ENCODE peak calls at places on chromosomes 1 and 21, in nine cellular contexts. One of them, this sample, is unnamed.

GRCh38 chr1:231160851-231161710 is 777 bp upstream of the TRIM67 start:
- DNase-seq in Caki2: no peak
- DNase-seq in activated T-cell treated with anti-CD3 and anti-CD28 coated beads for 1 hour: no peak
- DNase-seq in spleen: no peak
- DNase-seq in heart left ventricle: peak
- DNase-seq in cardiac muscle cell: peak
- DNase-seq in C1 segment of cervical spinal cord: no peak
- DNase-seq in NCI-H226: no peak
- DNase-seq in stimulated activated CD4-positive, alpha-beta T cell treated with anti-CD3 and anti-CD28 coated beads, Interleukin-12 subunit alpha, Interleukin-12 subunit beta, amount 100 ng/mL, for 4 hours: no peak
- DNase-seq in this sample: no peak

GRCh38 chr1:176029609-176030008 is 177.5 kb downstream of the COP1 start:
- DNase-seq in Caki2: no peak
- DNase-seq in activated T-cell treated with anti-CD3 and anti-CD28 coated beads for 1 hour: no peak
- DNase-seq in spleen: no peak
- DNase-seq in heart left ventricle: no peak
- DNase-seq in cardiac muscle cell: no peak
- DNase-seq in C1 segment of cervical spinal cord: no peak
- DNase-seq in NCI-H226: no peak
- DNase-seq in stimulated activated CD4-positive, alpha-beta T cell treated with anti-CD3 and anti-CD28 coated beads, Interleukin-12 subunit alpha, Interleukin-12 subunit beta, amount 100 ng/mL, for 4 hours: no peak
- DNase-seq in this sample: no peak

GRCh38 chr1:82778612-82779011 is 977.9 kb downstream of the ADGRL2 start:
- DNase-seq in Caki2: no peak
- DNase-seq in activated T-cell treated with anti-CD3 and anti-CD28 coated beads for 1 hour: no peak
- DNase-seq in spleen: no peak
- DNase-seq in heart left ventricle: no peak
- DNase-seq in cardiac muscle cell: peak
- DNase-seq in C1 segment of cervical spinal cord: no peak
- DNase-seq in NCI-H226: peak
- DNase-seq in stimulated activated CD4-positive, alpha-beta T cell treated with anti-CD3 and anti-CD28 coated beads, Interleukin-12 subunit alpha, Interleukin-12 subunit beta, amount 100 ng/mL, for 4 hours: no peak
- DNase-seq in this sample: no peak

GRCh38 chr1:46466477-46467182 is 23.0 kb upstream of the DMBX1 start:
- DNase-seq in Caki2: no peak
- DNase-seq in activated T-cell treated with anti-CD3 and anti-CD28 coated beads for 1 hour: no peak
- DNase-seq in spleen: no peak
- DNase-seq in heart left ventricle: peak
- DNase-seq in cardiac muscle cell: peak
- DNase-seq in C1 segment of cervical spinal cord: no peak
- DNase-seq in NCI-H226: no peak
- DNase-seq in stimulated activated CD4-positive, alpha-beta T cell treated with anti-CD3 and anti-CD28 coated beads, Interleukin-12 subunit alpha, Interleukin-12 subunit beta, amount 100 ng/mL, for 4 hours: peak
- DNase-seq in this sample: peak

GRCh38 chr1:10938741-10939417 is 73.6 kb upstream of the TARDBP start:
- DNase-seq in Caki2: no peak
- DNase-seq in activated T-cell treated with anti-CD3 and anti-CD28 coated beads for 1 hour: no peak
- DNase-seq in spleen: no peak
- DNase-seq in heart left ventricle: peak
- DNase-seq in cardiac muscle cell: no peak
- DNase-seq in C1 segment of cervical spinal cord: no peak
- DNase-seq in NCI-H226: no peak
- DNase-seq in stimulated activated CD4-positive, alpha-beta T cell treated with anti-CD3 and anti-CD28 coated beads, Interleukin-12 subunit alpha, Interleukin-12 subunit beta, amount 100 ng/mL, for 4 hours: no peak
- DNase-seq in this sample: no peak

GRCh38 chr1:179023946-179024345 is 1.7 kb upstream of the FAM20B start:
- DNase-seq in Caki2: no peak
- DNase-seq in activated T-cell treated with anti-CD3 and anti-CD28 coated beads for 1 hour: no peak
- DNase-seq in spleen: no peak
- DNase-seq in heart left ventricle: no peak
- DNase-seq in cardiac muscle cell: no peak
- DNase-seq in C1 segment of cervical spinal cord: no peak
- DNase-seq in NCI-H226: no peak
- DNase-seq in stimulated activated CD4-positive, alpha-beta T cell treated with anti-CD3 and anti-CD28 coated beads, Interleukin-12 subunit alpha, Interleukin-12 subunit beta, amount 100 ng/mL, for 4 hours: no peak
- DNase-seq in this sample: no peak

GRCh38 chr1:159056069-159056698 is 20.4 kb downstream of the AIM2 start:
- DNase-seq in Caki2: no peak
- DNase-seq in activated T-cell treated with anti-CD3 and anti-CD28 coated beads for 1 hour: no peak
- DNase-seq in spleen: no peak
- DNase-seq in heart left ventricle: no peak
- DNase-seq in cardiac muscle cell: no peak
- DNase-seq in C1 segment of cervical spinal cord: no peak
- DNase-seq in NCI-H226: no peak
- DNase-seq in stimulated activated CD4-positive, alpha-beta T cell treated with anti-CD3 and anti-CD28 coated beads, Interleukin-12 subunit alpha, Interleukin-12 subunit beta, amount 100 ng/mL, for 4 hours: no peak
- DNase-seq in this sample: no peak

GRCh38 chr1:78543941-78544630 is 53.3 kb downstream of the PTGFR start:
- DNase-seq in Caki2: no peak
- DNase-seq in activated T-cell treated with anti-CD3 and anti-CD28 coated beads for 1 hour: no peak
- DNase-seq in spleen: no peak
- DNase-seq in heart left ventricle: no peak
- DNase-seq in cardiac muscle cell: no peak
- DNase-seq in C1 segment of cervical spinal cord: no peak
- DNase-seq in NCI-H226: no peak
- DNase-seq in stimulated activated CD4-positive, alpha-beta T cell treated with anti-CD3 and anti-CD28 coated beads, Interleukin-12 subunit alpha, Interleukin-12 subunit beta, amount 100 ng/mL, for 4 hours: no peak
- DNase-seq in this sample: no peak

GRCh38 chr1:228172591-228173527 is 7.3 kb downstream of the IBA57 start:
- DNase-seq in Caki2: no peak
- DNase-seq in activated T-cell treated with anti-CD3 and anti-CD28 coated beads for 1 hour: no peak
- DNase-seq in spleen: peak
- DNase-seq in heart left ventricle: peak
- DNase-seq in cardiac muscle cell: no peak
- DNase-seq in C1 segment of cervical spinal cord: no peak
- DNase-seq in NCI-H226: no peak
- DNase-seq in stimulated activated CD4-positive, alpha-beta T cell treated with anti-CD3 and anti-CD28 coated beads, Interleukin-12 subunit alpha, Interleukin-12 subunit beta, amount 100 ng/mL, for 4 hours: no peak
- DNase-seq in this sample: no peak

GRCh38 chr1:241387216-241387615 is 30.2 kb upstream of the RGS7 start:
- DNase-seq in Caki2: no peak
- DNase-seq in activated T-cell treated with anti-CD3 and anti-CD28 coated beads for 1 hour: no peak
- DNase-seq in spleen: no peak
- DNase-seq in heart left ventricle: no peak
- DNase-seq in cardiac muscle cell: no peak
- DNase-seq in C1 segment of cervical spinal cord: no peak
- DNase-seq in NCI-H226: no peak
- DNase-seq in stimulated activated CD4-positive, alpha-beta T cell treated with anti-CD3 and anti-CD28 coated beads, Interleukin-12 subunit alpha, Interleukin-12 subunit beta, amount 100 ng/mL, for 4 hours: no peak
- DNase-seq in this sample: no peak

GRCh38 chr1:3651939-3652537 is at the start of gene TP73:
- DNase-seq in Caki2: peak
- DNase-seq in activated T-cell treated with anti-CD3 and anti-CD28 coated beads for 1 hour: no peak
- DNase-seq in spleen: peak
- DNase-seq in heart left ventricle: no peak
- DNase-seq in cardiac muscle cell: no peak
- DNase-seq in C1 segment of cervical spinal cord: no peak
- DNase-seq in NCI-H226: no peak
- DNase-seq in stimulated activated CD4-positive, alpha-beta T cell treated with anti-CD3 and anti-CD28 coated beads, Interleukin-12 subunit alpha, Interleukin-12 subunit beta, amount 100 ng/mL, for 4 hours: no peak
- DNase-seq in this sample: no peak

GRCh38 chr1:159826436-159827101 is at the start of gene SLAMF8:
- DNase-seq in Caki2: no peak
- DNase-seq in activated T-cell treated with anti-CD3 and anti-CD28 coated beads for 1 hour: peak
- DNase-seq in spleen: peak
- DNase-seq in heart left ventricle: no peak
- DNase-seq in cardiac muscle cell: no peak
- DNase-seq in C1 segment of cervical spinal cord: no peak
- DNase-seq in NCI-H226: no peak
- DNase-seq in stimulated activated CD4-positive, alpha-beta T cell treated with anti-CD3 and anti-CD28 coated beads, Interleukin-12 subunit alpha, Interleukin-12 subunit beta, amount 100 ng/mL, for 4 hours: peak
- DNase-seq in this sample: peak

GRCh38 chr21:44925027-44925755 is 4.5 kb upstream of the ITGB2 start:
- DNase-seq in Caki2: peak
- DNase-seq in activated T-cell treated with anti-CD3 and anti-CD28 coated beads for 1 hour: no peak
- DNase-seq in spleen: peak
- DNase-seq in heart left ventricle: no peak
- DNase-seq in cardiac muscle cell: no peak
- DNase-seq in C1 segment of cervical spinal cord: no peak
- DNase-seq in NCI-H226: peak
- DNase-seq in stimulated activated CD4-positive, alpha-beta T cell treated with anti-CD3 and anti-CD28 coated beads, Interleukin-12 subunit alpha, Interleukin-12 subunit beta, amount 100 ng/mL, for 4 hours: no peak
- DNase-seq in this sample: no peak

GRCh38 chr1:182217071-182217470 is 155.6 kb upstream of the ZNF648 start:
- DNase-seq in Caki2: no peak
- DNase-seq in activated T-cell treated with anti-CD3 and anti-CD28 coated beads for 1 hour: no peak
- DNase-seq in spleen: no peak
- DNase-seq in heart left ventricle: no peak
- DNase-seq in cardiac muscle cell: no peak
- DNase-seq in C1 segment of cervical spinal cord: no peak
- DNase-seq in NCI-H226: no peak
- DNase-seq in stimulated activated CD4-positive, alpha-beta T cell treated with anti-CD3 and anti-CD28 coated beads, Interleukin-12 subunit alpha, Interleukin-12 subunit beta, amount 100 ng/mL, for 4 hours: no peak
- DNase-seq in this sample: no peak

GRCh38 chr1:1826356-1827088 is 48.3 kb upstream of the NADK start:
- DNase-seq in Caki2: peak
- DNase-seq in activated T-cell treated with anti-CD3 and anti-CD28 coated beads for 1 hour: no peak
- DNase-seq in spleen: peak
- DNase-seq in heart left ventricle: no peak
- DNase-seq in cardiac muscle cell: no peak
- DNase-seq in C1 segment of cervical spinal cord: no peak
- DNase-seq in NCI-H226: no peak
- DNase-seq in stimulated activated CD4-positive, alpha-beta T cell treated with anti-CD3 and anti-CD28 coated beads, Interleukin-12 subunit alpha, Interleukin-12 subunit beta, amount 100 ng/mL, for 4 hours: no peak
- DNase-seq in this sample: no peak

GRCh38 chr1:43587594-43587993 is 56.9 kb downstream of the PTPRF start:
- DNase-seq in Caki2: no peak
- DNase-seq in activated T-cell treated with anti-CD3 and anti-CD28 coated beads for 1 hour: no peak
- DNase-seq in spleen: no peak
- DNase-seq in heart left ventricle: no peak
- DNase-seq in cardiac muscle cell: no peak
- DNase-seq in C1 segment of cervical spinal cord: no peak
- DNase-seq in NCI-H226: peak
- DNase-seq in stimulated activated CD4-positive, alpha-beta T cell treated with anti-CD3 and anti-CD28 coated beads, Interleukin-12 subunit alpha, Interleukin-12 subunit beta, amount 100 ng/mL, for 4 hours: no peak
- DNase-seq in this sample: no peak

GRCh38 chr1:65395887-65396612 is 24.4 kb upstream of the LEPR start:
- DNase-seq in Caki2: peak
- DNase-seq in activated T-cell treated with anti-CD3 and anti-CD28 coated beads for 1 hour: no peak
- DNase-seq in spleen: no peak
- DNase-seq in heart left ventricle: no peak
- DNase-seq in cardiac muscle cell: no peak
- DNase-seq in C1 segment of cervical spinal cord: no peak
- DNase-seq in NCI-H226: peak
- DNase-seq in stimulated activated CD4-positive, alpha-beta T cell treated with anti-CD3 and anti-CD28 coated beads, Interleukin-12 subunit alpha, Interleukin-12 subunit beta, amount 100 ng/mL, for 4 hours: no peak
- DNase-seq in this sample: no peak

GRCh38 chr1:70458120-70458519 is 47.1 kb downstream of the CTH start:
- DNase-seq in Caki2: no peak
- DNase-seq in activated T-cell treated with anti-CD3 and anti-CD28 coated beads for 1 hour: no peak
- DNase-seq in spleen: no peak
- DNase-seq in heart left ventricle: no peak
- DNase-seq in cardiac muscle cell: no peak
- DNase-seq in C1 segment of cervical spinal cord: no peak
- DNase-seq in NCI-H226: no peak
- DNase-seq in stimulated activated CD4-positive, alpha-beta T cell treated with anti-CD3 and anti-CD28 coated beads, Interleukin-12 subunit alpha, Interleukin-12 subunit beta, amount 100 ng/mL, for 4 hours: no peak
- DNase-seq in this sample: no peak

GRCh38 chr1:22750671-22751016 is 40.0 kb downstream of the EPHB2 start:
- DNase-seq in Caki2: no peak
- DNase-seq in activated T-cell treated with anti-CD3 and anti-CD28 coated beads for 1 hour: no peak
- DNase-seq in spleen: no peak
- DNase-seq in heart left ventricle: no peak
- DNase-seq in cardiac muscle cell: peak
- DNase-seq in C1 segment of cervical spinal cord: no peak
- DNase-seq in NCI-H226: peak
- DNase-seq in stimulated activated CD4-positive, alpha-beta T cell treated with anti-CD3 and anti-CD28 coated beads, Interleukin-12 subunit alpha, Interleukin-12 subunit beta, amount 100 ng/mL, for 4 hours: no peak
- DNase-seq in this sample: no peak

GRCh38 chr1:89736937-89737733 is 83.7 kb upstream of the LRRC8D start:
- DNase-seq in Caki2: no peak
- DNase-seq in activated T-cell treated with anti-CD3 and anti-CD28 coated beads for 1 hour: no peak
- DNase-seq in spleen: no peak
- DNase-seq in heart left ventricle: no peak
- DNase-seq in cardiac muscle cell: peak
- DNase-seq in C1 segment of cervical spinal cord: no peak
- DNase-seq in NCI-H226: no peak
- DNase-seq in stimulated activated CD4-positive, alpha-beta T cell treated with anti-CD3 and anti-CD28 coated beads, Interleukin-12 subunit alpha, Interleukin-12 subunit beta, amount 100 ng/mL, for 4 hours: no peak
- DNase-seq in this sample: no peak

GRCh38 chr1:10186453-10187319 is 23.7 kb upstream of the KIF1B start:
- DNase-seq in Caki2: no peak
- DNase-seq in activated T-cell treated with anti-CD3 and anti-CD28 coated beads for 1 hour: no peak
- DNase-seq in spleen: no peak
- DNase-seq in heart left ventricle: no peak
- DNase-seq in cardiac muscle cell: no peak
- DNase-seq in C1 segment of cervical spinal cord: no peak
- DNase-seq in NCI-H226: no peak
- DNase-seq in stimulated activated CD4-positive, alpha-beta T cell treated with anti-CD3 and anti-CD28 coated beads, Interleukin-12 subunit alpha, Interleukin-12 subunit beta, amount 100 ng/mL, for 4 hours: no peak
- DNase-seq in this sample: peak

GRCh38 chr1:33147275-33147996 is 34.4 kb downstream of the TRIM62 start:
- DNase-seq in Caki2: no peak
- DNase-seq in activated T-cell treated with anti-CD3 and anti-CD28 coated beads for 1 hour: no peak
- DNase-seq in spleen: no peak
- DNase-seq in heart left ventricle: no peak
- DNase-seq in cardiac muscle cell: no peak
- DNase-seq in C1 segment of cervical spinal cord: no peak
- DNase-seq in NCI-H226: no peak
- DNase-seq in stimulated activated CD4-positive, alpha-beta T cell treated with anti-CD3 and anti-CD28 coated beads, Interleukin-12 subunit alpha, Interleukin-12 subunit beta, amount 100 ng/mL, for 4 hours: no peak
- DNase-seq in this sample: no peak

GRCh38 chr1:200922406-200922805 is 27.7 kb downstream of the INAVA start:
- DNase-seq in Caki2: no peak
- DNase-seq in activated T-cell treated with anti-CD3 and anti-CD28 coated beads for 1 hour: no peak
- DNase-seq in spleen: peak
- DNase-seq in heart left ventricle: no peak
- DNase-seq in cardiac muscle cell: no peak
- DNase-seq in C1 segment of cervical spinal cord: no peak
- DNase-seq in NCI-H226: no peak
- DNase-seq in stimulated activated CD4-positive, alpha-beta T cell treated with anti-CD3 and anti-CD28 coated beads, Interleukin-12 subunit alpha, Interleukin-12 subunit beta, amount 100 ng/mL, for 4 hours: no peak
- DNase-seq in this sample: no peak

GRCh38 chr1:238123201-238123600 is 232.5 kb upstream of the ZP4 start:
- DNase-seq in Caki2: no peak
- DNase-seq in activated T-cell treated with anti-CD3 and anti-CD28 coated beads for 1 hour: no peak
- DNase-seq in spleen: no peak
- DNase-seq in heart left ventricle: no peak
- DNase-seq in cardiac muscle cell: no peak
- DNase-seq in C1 segment of cervical spinal cord: no peak
- DNase-seq in NCI-H226: no peak
- DNase-seq in stimulated activated CD4-positive, alpha-beta T cell treated with anti-CD3 and anti-CD28 coated beads, Interleukin-12 subunit alpha, Interleukin-12 subunit beta, amount 100 ng/mL, for 4 hours: no peak
- DNase-seq in this sample: no peak

GRCh38 chr1:100896481-100896982 is 642 bp downstream of the SLC30A7 start:
- DNase-seq in Caki2: peak
- DNase-seq in activated T-cell treated with anti-CD3 and anti-CD28 coated beads for 1 hour: peak
- DNase-seq in spleen: no peak
- DNase-seq in heart left ventricle: no peak
- DNase-seq in cardiac muscle cell: peak
- DNase-seq in C1 segment of cervical spinal cord: no peak
- DNase-seq in NCI-H226: peak
- DNase-seq in stimulated activated CD4-positive, alpha-beta T cell treated with anti-CD3 and anti-CD28 coated beads, Interleukin-12 subunit alpha, Interleukin-12 subunit beta, amount 100 ng/mL, for 4 hours: peak
- DNase-seq in this sample: peak

GRCh38 chr1:28518745-28519341 is 13.0 kb downstream of the RCC1 start:
- DNase-seq in Caki2: peak
- DNase-seq in activated T-cell treated with anti-CD3 and anti-CD28 coated beads for 1 hour: no peak
- DNase-seq in spleen: no peak
- DNase-seq in heart left ventricle: no peak
- DNase-seq in cardiac muscle cell: no peak
- DNase-seq in C1 segment of cervical spinal cord: no peak
- DNase-seq in NCI-H226: no peak
- DNase-seq in stimulated activated CD4-positive, alpha-beta T cell treated with anti-CD3 and anti-CD28 coated beads, Interleukin-12 subunit alpha, Interleukin-12 subunit beta, amount 100 ng/mL, for 4 hours: peak
- DNase-seq in this sample: peak

GRCh38 chr1:22826630-22827580 is 116.3 kb downstream of the EPHB2 start:
- DNase-seq in Caki2: no peak
- DNase-seq in activated T-cell treated with anti-CD3 and anti-CD28 coated beads for 1 hour: no peak
- DNase-seq in spleen: peak
- DNase-seq in heart left ventricle: peak
- DNase-seq in cardiac muscle cell: peak
- DNase-seq in C1 segment of cervical spinal cord: no peak
- DNase-seq in NCI-H226: no peak
- DNase-seq in stimulated activated CD4-positive, alpha-beta T cell treated with anti-CD3 and anti-CD28 coated beads, Interleukin-12 subunit alpha, Interleukin-12 subunit beta, amount 100 ng/mL, for 4 hours: no peak
- DNase-seq in this sample: no peak

GRCh38 chr1:29851666-29852065 is 615.3 kb downstream of the PTPRU start:
- DNase-seq in Caki2: peak
- DNase-seq in activated T-cell treated with anti-CD3 and anti-CD28 coated beads for 1 hour: no peak
- DNase-seq in spleen: no peak
- DNase-seq in heart left ventricle: no peak
- DNase-seq in cardiac muscle cell: no peak
- DNase-seq in C1 segment of cervical spinal cord: no peak
- DNase-seq in NCI-H226: no peak
- DNase-seq in stimulated activated CD4-positive, alpha-beta T cell treated with anti-CD3 and anti-CD28 coated beads, Interleukin-12 subunit alpha, Interleukin-12 subunit beta, amount 100 ng/mL, for 4 hours: no peak
- DNase-seq in this sample: no peak

GRCh38 chr1:203324103-203325003 is 19.0 kb downstream of the BTG2 start:
- DNase-seq in Caki2: no peak
- DNase-seq in activated T-cell treated with anti-CD3 and anti-CD28 coated beads for 1 hour: no peak
- DNase-seq in spleen: peak
- DNase-seq in heart left ventricle: no peak
- DNase-seq in cardiac muscle cell: no peak
- DNase-seq in C1 segment of cervical spinal cord: no peak
- DNase-seq in NCI-H226: no peak
- DNase-seq in stimulated activated CD4-positive, alpha-beta T cell treated with anti-CD3 and anti-CD28 coated beads, Interleukin-12 subunit alpha, Interleukin-12 subunit beta, amount 100 ng/mL, for 4 hours: no peak
- DNase-seq in this sample: no peak

GRCh38 chr1:26029864-26030481 is 8.4 kb downstream of the EXTL1 start:
- DNase-seq in Caki2: no peak
- DNase-seq in activated T-cell treated with anti-CD3 and anti-CD28 coated beads for 1 hour: no peak
- DNase-seq in spleen: no peak
- DNase-seq in heart left ventricle: no peak
- DNase-seq in cardiac muscle cell: no peak
- DNase-seq in C1 segment of cervical spinal cord: no peak
- DNase-seq in NCI-H226: no peak
- DNase-seq in stimulated activated CD4-positive, alpha-beta T cell treated with anti-CD3 and anti-CD28 coated beads, Interleukin-12 subunit alpha, Interleukin-12 subunit beta, amount 100 ng/mL, for 4 hours: no peak
- DNase-seq in this sample: no peak

GRCh38 chr1:55741516-55741915 is 526.4 kb upstream of the USP24 start:
- DNase-seq in Caki2: no peak
- DNase-seq in activated T-cell treated with anti-CD3 and anti-CD28 coated beads for 1 hour: no peak
- DNase-seq in spleen: no peak
- DNase-seq in heart left ventricle: no peak
- DNase-seq in cardiac muscle cell: no peak
- DNase-seq in C1 segment of cervical spinal cord: no peak
- DNase-seq in NCI-H226: no peak
- DNase-seq in stimulated activated CD4-positive, alpha-beta T cell treated with anti-CD3 and anti-CD28 coated beads, Interleukin-12 subunit alpha, Interleukin-12 subunit beta, amount 100 ng/mL, for 4 hours: no peak
- DNase-seq in this sample: no peak